ENCODE peak calls at places on chromosomes 3 and 15, in four cellular contexts. D is transverse colon, W is AG09309, L is sigmoid colon. Q is an unnamed sample.

GRCh38 chr3:59663076-59663850 is 613.4 kb upstream of the CFAP20DC start:
- DNase-seq in D (no peak), W (no peak), L (no peak), Q (no peak)

GRCh38 chr3:150798122-150798618 is 35.2 kb upstream of the SIAH2 start:
- DNase-seq in D (peak; percentile 14), W (no peak), L (no peak), Q (peak; percentile 5)

GRCh38 chr3:197298341-197298857 is at the start of gene DLG1:
- DNase-seq in D (peak; percentile 95), W (peak; percentile 67), L (peak; percentile 93), Q (peak; percentile 90)

GRCh38 chr3:14767706-14768105 is 51.1 kb upstream of the FGD5 start:
- DNase-seq in D (no peak), W (no peak), L (no peak), Q (no peak)

GRCh38 chr15:69973102-69973714 is 124.5 kb downstream of the TLE3 start:
- DNase-seq in D (no peak), W (no peak), L (no peak), Q (peak; percentile 37)

GRCh38 chr3:134320749-134321148 is 53.5 kb downstream of the AMOTL2 start:
- DNase-seq in D (no peak), W (no peak), L (peak; percentile 28), Q (no peak)

GRCh38 chr3:183061431-183062172 is 37.7 kb downstream of the MCCC1 start:
- DNase-seq in D (no peak), W (no peak), L (no peak), Q (peak; percentile 12)

GRCh38 chr3:46409735-46410489 is 2.9 kb downstream of the CCRL2 start:
- DNase-seq in D (no peak), W (no peak), L (no peak), Q (no peak)

GRCh38 chr3:177279118-177279815 is 82.0 kb upstream of the TBL1XR1 start:
- DNase-seq in D (no peak), W (no peak), L (no peak), Q (no peak)

GRCh38 chr3:111260878-111261277 is 189.3 kb downstream of the NECTIN3 start:
- DNase-seq in D (no peak), W (no peak), L (no peak), Q (no peak)

GRCh38 chr3:179148446-179149238 is 485 bp downstream of the PIK3CA start:
- DNase-seq in D (peak; percentile 54), W (no peak), L (peak; percentile 69), Q (peak; percentile 52)

GRCh38 chr3:158479051-158479450 is 91.9 kb upstream of the MLF1 start:
- DNase-seq in D (no peak), W (no peak), L (no peak), Q (no peak)

GRCh38 chr3:190432216-190432615 is 17.5 kb downstream of the TMEM207 start:
- DNase-seq in D (no peak), W (no peak), L (no peak), Q (peak; percentile 27)

GRCh38 chr3:41898631-41899030 is 63.3 kb downstream of the ULK4 start:
- DNase-seq in D (no peak), W (no peak), L (no peak), Q (no peak)

GRCh38 chr3:41888368-41889076 is 73.4 kb downstream of the ULK4 start:
- DNase-seq in D (no peak), W (no peak), L (no peak), Q (no peak)

GRCh38 chr3:41893977-41894376 is 67.9 kb downstream of the ULK4 start:
- DNase-seq in D (no peak), W (peak; percentile 28), L (no peak), Q (peak; percentile 73)
- TF ChIP-seq CTCF in D (peak; percentile 48), W (peak; percentile 36), L (peak; percentile 20), Q (peak; percentile 53)

DNA sequence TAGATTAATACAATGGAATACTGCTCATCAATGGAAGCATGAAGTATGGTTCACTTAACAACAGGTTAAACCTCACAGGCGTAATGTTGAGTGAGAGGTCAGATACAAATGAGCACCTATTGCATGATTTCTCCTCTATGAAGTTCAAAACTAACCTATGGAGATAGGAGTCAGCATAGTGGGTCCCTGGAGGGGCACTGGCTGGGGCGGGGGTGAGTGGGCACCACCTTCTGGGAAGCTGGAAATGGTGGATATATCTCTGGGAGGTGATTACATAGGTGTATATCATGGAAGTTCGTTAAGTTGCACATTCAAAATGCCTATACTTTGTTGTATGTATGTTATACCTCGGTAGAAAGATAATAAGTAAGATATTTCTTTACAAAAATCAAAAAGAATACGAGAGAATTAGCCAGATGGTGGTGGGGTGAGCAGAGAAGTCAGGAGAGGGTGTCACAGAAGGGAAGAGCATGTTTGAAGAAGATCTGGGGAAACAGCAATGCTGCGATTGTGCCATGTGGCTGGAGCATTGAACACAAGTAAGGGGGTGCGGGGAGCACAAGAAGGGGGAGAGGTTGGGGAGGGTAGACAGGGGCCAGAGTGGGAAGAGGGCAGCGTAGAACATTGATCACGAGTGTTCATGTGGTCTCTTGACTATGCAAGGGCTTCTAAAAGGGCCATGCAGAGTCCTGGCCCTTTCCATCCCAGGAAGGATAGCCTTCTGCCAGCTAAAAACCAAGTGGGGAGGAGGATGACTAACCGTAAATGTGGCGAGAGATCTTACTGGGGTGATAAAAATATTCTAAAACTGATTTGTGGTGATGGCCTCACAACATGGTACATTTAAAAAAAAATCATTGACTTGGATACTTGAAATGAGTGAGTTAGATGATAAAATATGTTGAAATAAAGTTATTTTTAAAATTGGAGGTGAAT is 30.2 kb downstream of the ITGA11 start:
- DNase-seq in D (no peak), W (no peak), L (no peak), Q (no peak)
- H3K4me3 ChIP-seq in D (no peak overlapping the region), W (no peak overlapping the region), L (no peak overlapping the region), Q (no peak overlapping the region)

DNA sequence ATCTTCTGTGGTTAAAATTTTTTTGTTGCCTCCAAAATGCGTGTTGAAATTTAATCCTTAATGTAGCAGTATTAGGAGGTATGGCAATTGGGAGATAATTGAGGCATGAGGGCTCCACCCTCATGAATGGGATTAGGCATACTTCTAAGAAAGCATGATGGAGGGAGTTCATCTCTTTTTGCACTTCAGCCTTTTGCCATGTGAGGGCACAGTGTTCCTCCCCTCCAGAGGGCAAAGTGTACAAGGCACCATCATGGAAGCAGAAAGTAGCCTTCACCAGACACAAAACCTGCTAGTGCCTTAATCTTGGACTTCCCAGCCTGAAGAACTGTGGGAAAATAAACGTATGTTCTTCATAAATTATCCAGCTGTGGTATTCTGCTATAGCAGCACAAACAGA is 429.5 kb downstream of the ZIC1 start:
- DNase-seq in D (no peak), W (no peak), L (no peak), Q (no peak)
- TF ChIP-seq CTCF in D (no peak), W (peak; percentile 27), L (no peak), Q (no peak)

DNA sequence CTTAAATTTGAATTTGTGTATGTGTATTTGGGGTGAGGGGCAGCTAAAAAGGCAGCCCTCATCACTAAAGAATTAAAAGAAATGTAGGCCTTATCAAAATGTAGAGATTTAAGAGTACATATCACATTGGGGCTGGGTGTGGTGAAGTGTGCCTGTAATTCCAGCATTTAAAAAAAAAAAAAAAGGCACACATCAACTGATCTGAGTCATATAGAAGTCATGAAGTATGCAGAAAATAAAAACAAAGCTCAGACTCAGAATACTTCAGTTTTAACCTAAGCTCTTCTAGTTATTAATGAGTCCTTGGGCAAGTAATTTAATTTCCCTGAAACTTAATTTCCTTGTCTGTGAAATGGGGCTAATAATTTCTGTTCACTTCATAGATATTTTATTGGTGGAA is 31.6 kb downstream of the SLC24A1 start:
- DNase-seq in D (no peak), W (no peak), L (no peak), Q (peak; percentile 30)
- H3K4me3 ChIP-seq in D (no peak overlapping the region), W (no peak overlapping the region), L (no peak overlapping the region), Q (no peak overlapping the region)

DNA sequence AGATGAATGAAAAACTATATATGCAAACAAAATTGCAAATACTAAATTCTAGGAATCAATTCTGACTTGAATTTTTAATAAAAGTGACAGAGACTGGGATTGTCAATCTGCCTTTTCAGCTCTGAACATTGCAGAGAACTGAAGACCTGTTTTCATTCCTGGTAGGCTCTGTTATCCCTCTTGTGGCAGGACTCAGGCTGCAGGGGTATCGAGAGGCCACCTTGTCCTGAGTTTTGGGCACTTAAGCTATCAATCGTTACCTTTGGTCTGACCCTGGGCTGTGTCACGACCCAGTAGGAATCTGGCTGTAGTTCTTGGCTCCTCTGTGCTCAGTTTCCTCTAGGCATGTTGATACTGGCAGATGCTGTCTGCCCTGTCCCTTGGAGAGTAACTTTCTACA is 238.0 kb downstream of the CACNA2D3 start:
- DNase-seq in D (no peak), W (no peak), L (no peak), Q (no peak)
- TF ChIP-seq CTCF in D (no peak), W (no peak), L (no peak), Q (no peak)

GRCh38 chr15:79006071-79006470 is 61.2 kb upstream of the CTSH start:
- DNase-seq in D (no peak), W (no peak), L (no peak), Q (no peak)

GRCh38 chr15:79003896-79004295 is 59.0 kb upstream of the CTSH start:
- DNase-seq in D (no peak), W (no peak), L (no peak), Q (no peak)

GRCh38 chr15:79004336-79004735 is 59.5 kb upstream of the CTSH start:
- DNase-seq in D (peak; percentile 18), W (no peak), L (no peak), Q (peak; percentile 58)

GRCh38 chr15:79002631-79003030 is 57.8 kb upstream of the CTSH start:
- DNase-seq in D (no peak), W (no peak), L (no peak), Q (no peak)

GRCh38 chr15:79003301-79003700 is 58.5 kb upstream of the CTSH start:
- DNase-seq in D (no peak), W (no peak), L (no peak), Q (peak; percentile 21)
- H3K4me3 ChIP-seq in D (no peak overlapping the region), W (no peak overlapping the region), L (no peak overlapping the region), Q (no peak overlapping the region)

Q was measured in fibroblast of villous mesenchyme.